ENCODE peak calls at places on chromosomes 12 and 14, in four cellular contexts. X, S, L and G are unnamed samples.

GRCh38 chr12:15244341-15244740 is 23.1 kb upstream of the RERG start:
- DNase-seq in X (no peak), S (no peak), L (no peak), G (no peak)

GRCh38 chr12:116887244-116887643 is 6.0 kb upstream of the HRK start:
- DNase-seq in L (no peak), X (no peak), S (no peak), G (no peak)

GRCh38 chr12:8781326-8781725 is 41.1 kb upstream of the A2ML1 start:
- DNase-seq in S (no peak), X (no peak), L (no peak), G (no peak)

GRCh38 chr12:115398311-115398781 is 714.4 kb upstream of the TBX3 start:
- DNase-seq in X (no peak), S (peak), L (no peak), G (peak)

GRCh38 chr12:10113920-10114319 is 15.1 kb upstream of the CLEC1A start:
- DNase-seq in L (no peak), S (no peak), X (no peak), G (no peak)

GRCh38 chr12:94988471-94988870 is 15.0 kb downstream of the NDUFA12 start:
- DNase-seq in X (no peak), S (no peak), L (no peak), G (no peak)

GRCh38 chr14:72253503-72253902 is 321.3 kb downstream of the RGS6 start:
- DNase-seq in S (no peak), X (no peak), L (no peak), G (no peak)

GRCh38 chr12:131726-132465 is 65.3 kb downstream of the IQSEC3 start:
- DNase-seq in X (no peak), S (no peak), L (no peak), G (no peak)

GRCh38 chr12:111219440-111219839 is 149.5 kb downstream of the PHETA1 start:
- DNase-seq in L (no peak), S (no peak), X (no peak), G (no peak)

GRCh38 chr12:9064815-9065606 is 50.7 kb downstream of the A2M start:
- DNase-seq in L (peak), X (peak), S (peak), G (peak)

GRCh38 chr14:95915326-95915725 is 38.7 kb downstream of the TUNAR start:
- DNase-seq in L (no peak), X (no peak), S (no peak), G (no peak)

GRCh38 chr14:57889245-57889644 is 23.4 kb upstream of the SLC35F4 start:
- DNase-seq in L (no peak), S (peak), X (no peak), G (no peak)

GRCh38 chr12:25553083-25553482 is at the start of gene LMNTD1:
- DNase-seq in X (no peak), S (peak), L (no peak), G (no peak)

GRCh38 chr14:105861985-105862465 is 335.6 kb downstream of the TMEM121 start:
- DNase-seq in S (no peak), X (peak), L (no peak), G (no peak)

GRCh38 chr12:75666126-75666979 is 154.9 kb upstream of the KRR1 start:
- DNase-seq in S (peak), X (no peak), L (no peak), G (no peak)

GRCh38 chr14:20379743-20380142 is 33.6 kb downstream of the TEP1 start:
- DNase-seq in X (no peak), L (no peak), S (no peak), G (no peak)

GRCh38 chr14:69039287-69039628 is 60.2 kb upstream of the ACTN1 start:
- DNase-seq in X (no peak), S (peak), L (no peak), G (no peak)

GRCh38 chr12:82510386-82510785 is 152.1 kb downstream of the METTL25 start:
- DNase-seq in S (no peak), L (no peak), X (no peak), G (no peak)

GRCh38 chr14:30443368-30444007 is 115.5 kb upstream of the G2E3 start:
- DNase-seq in L (no peak), X (no peak), S (peak), G (no peak)

GRCh38 chr12:10214131-10214876 is 1.6 kb downstream of the GABARAPL1 start:
- DNase-seq in S (peak), X (no peak), L (no peak), G (no peak)

GRCh38 chr12:32027684-32028355 is 68.6 kb downstream of the RESF1 start:
- DNase-seq in S (no peak), X (no peak), L (no peak), G (no peak)

GRCh38 chr12:2355198-2355597 is 302.4 kb downstream of the CACNA1C start:
- DNase-seq in L (no peak), X (no peak), S (no peak), G (no peak)

GRCh38 chr14:104877806-104878550 is 12.9 kb downstream of the CEP170B start:
- DNase-seq in X (no peak), S (no peak), L (peak), G (no peak)

GRCh38 chr12:57754411-57755193 is at the start of gene MARCHF9:
- DNase-seq in S (no peak), L (no peak), X (no peak), G (peak)

GRCh38 chr14:101839236-101839635 is 77.7 kb downstream of the PPP2R5C start:
- DNase-seq in S (no peak), L (no peak), X (no peak), G (no peak)

GRCh38 chr14:53002576-53002975 is 51.7 kb upstream of the FERMT2 start:
- DNase-seq in S (no peak), X (no peak), L (no peak), G (no peak)

GRCh38 chr12:24719293-24719721 is 229.6 kb downstream of the BCAT1 start:
- DNase-seq in X (no peak), S (peak), L (no peak), G (no peak)

GRCh38 chr12:111267171-111267570 is 101.7 kb downstream of the PHETA1 start:
- DNase-seq in S (no peak), X (no peak), L (no peak), G (no peak)

GRCh38 chr12:57616383-57617101 is 5.3 kb downstream of the ARHGEF25 start:
- DNase-seq in S (peak), L (peak), X (no peak), G (no peak)

GRCh38 chr14:33475623-33476022 is 475.3 kb downstream of the EGLN3 start:
- DNase-seq in X (no peak), L (no peak), S (peak), G (no peak)

GRCh38 chr14:97039717-97040363 is 242.7 kb downstream of the VRK1 start:
- DNase-seq in L (no peak), X (no peak), S (no peak), G (no peak)
- H3K4me3 ChIP-seq in L (no peak), X (no peak), S (no peak), G (no peak)

GRCh38 chr12:22117551-22117950 is 71.5 kb downstream of the CMAS start:
- DNase-seq in S (no peak), X (no peak), L (no peak), G (no peak)

GRCh38 chr12:22116376-22116775 is 70.4 kb downstream of the CMAS start:
- DNase-seq in L (no peak), X (no peak), S (no peak), G (no peak)

GRCh38 chr12:22118206-22118605 is 72.2 kb downstream of the CMAS start:
- DNase-seq in S (no peak), L (no peak), X (no peak), G (no peak)

GRCh38 chr12:22124987-22125386 is 79.0 kb downstream of the CMAS start:
- DNase-seq in X (no peak), L (no peak), S (no peak), G (no peak)

DNA sequence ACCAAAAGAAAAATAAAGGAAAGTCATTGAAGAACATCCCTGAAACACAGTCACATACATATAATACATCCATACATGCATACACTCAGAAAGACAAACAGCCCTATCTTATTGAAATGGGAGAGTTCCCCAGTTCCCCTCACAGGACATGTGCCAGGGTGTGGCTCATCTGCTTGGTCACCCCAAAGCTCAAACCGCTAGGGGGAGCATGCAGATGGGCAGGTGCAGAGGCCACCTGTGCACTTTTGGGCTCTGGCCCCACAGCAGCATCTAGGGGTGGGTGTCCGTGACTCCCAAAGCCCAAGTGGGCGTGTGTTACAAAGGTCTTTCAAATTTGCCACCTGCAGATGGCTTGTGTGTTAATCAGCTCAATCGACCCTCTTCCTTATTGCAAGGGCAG is 75.2 kb downstream of the CMAS start:
- DNase-seq in X (no peak), L (no peak), S (no peak), G (peak)
- TF ChIP-seq CTCF in X (no peak), L (no peak), S (peak), G (peak)

DNA sequence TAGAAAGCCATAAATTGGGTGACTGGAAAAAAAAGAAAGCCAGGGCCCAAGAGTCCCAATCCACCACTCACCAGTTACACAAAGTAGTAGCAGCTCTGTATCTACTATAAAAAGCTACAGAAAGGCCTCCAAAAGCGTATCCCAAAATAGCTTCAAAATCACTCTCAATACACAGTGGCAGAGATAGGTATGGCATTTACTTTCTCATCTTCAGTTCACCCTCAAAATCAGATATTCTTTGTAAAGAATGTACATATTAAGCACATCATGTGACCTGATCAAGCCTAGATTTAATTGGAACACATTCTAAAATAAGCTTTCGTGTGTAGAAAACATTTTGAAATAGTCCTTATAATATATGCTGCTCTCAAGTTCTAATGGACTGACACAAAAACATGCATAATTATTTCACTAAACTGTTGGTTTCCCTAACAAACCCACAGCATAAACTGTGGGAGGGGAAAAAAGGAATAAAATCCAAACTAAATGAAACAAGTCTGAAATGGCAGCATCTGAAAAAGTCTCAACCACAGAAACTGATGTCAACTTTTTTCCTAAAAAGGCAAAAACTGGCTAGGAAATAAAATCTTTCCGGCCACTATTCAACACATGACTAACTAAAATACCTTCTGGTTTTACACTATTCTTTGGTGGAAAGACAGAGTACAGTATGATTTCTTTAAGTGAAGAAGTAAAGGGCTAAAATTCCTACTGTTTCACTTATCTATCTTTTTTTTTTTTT is 25.9 kb downstream of the UBE2N start:
- DNase-seq in L (no peak), S (peak), X (no peak), G (no peak)
- H3K4me3 ChIP-seq in L (no peak), S (no peak), X (no peak), G (no peak)

DNA sequence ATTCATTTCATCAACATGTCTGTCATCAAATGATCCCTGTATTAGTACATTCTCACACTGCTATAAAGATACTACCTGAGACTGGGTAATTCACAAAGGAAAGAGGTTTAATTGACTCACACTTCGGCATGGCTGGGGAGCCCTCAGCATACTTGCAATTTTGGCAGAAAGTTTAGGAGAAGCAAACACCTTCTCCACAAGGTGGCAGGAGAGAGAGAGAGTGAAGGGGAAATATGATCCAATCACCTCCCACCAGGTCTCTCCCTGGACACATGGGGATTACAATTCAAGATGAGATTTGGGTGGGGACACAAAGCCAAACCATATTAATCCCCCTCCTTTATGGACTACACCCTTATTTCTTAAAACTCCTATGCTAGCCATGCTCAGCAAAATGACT is 932.2 kb downstream of the FLRT2 start:
- DNase-seq in L (no peak), X (no peak), S (peak), G (no peak)
- TF ChIP-seq CTCF in L (no peak), X (no peak), S (peak), G (peak)